ENCODE peak calls at places on chromosomes 4 and X, in nine cellular contexts. E is ovary, I is tibial nerve, T is A549, U is stomach, V is transverse colon, K is HepG2, M is SK-N-SH, P is K562. S is an unnamed sample.

GRCh38 chr4:27088491-27088890 is 227.8 kb downstream of the STIM2 start:
- DNase-seq in E (no peak), M (no peak), K (no peak), V (no peak), U (no peak), I (no peak), T (no peak), P (no peak), S (no peak)

GRCh38 chr4:183249854-183250253 is 70.2 kb downstream of the CLDN22 start:
- DNase-seq in I (no peak), K (peak; percentile 16), E (no peak), U (no peak), T (peak; percentile 11), P (peak; percentile 40), V (peak; percentile 19), M (peak; percentile 57), S (no peak)

GRCh38 chrX:153970398-153971123 is 1.1 kb downstream of the HCFC1 start:
- DNase-seq in P (peak; percentile 87), K (peak; percentile 29), I (peak; percentile 31), E (peak; percentile 73), M (peak; percentile 77), U (no peak), V (no peak), T (no peak), S (no peak)

GRCh38 chrX:7254144-7254543 is 106.2 kb upstream of the PUDP start:
- DNase-seq in I (no peak), K (no peak), T (no peak), E (no peak), P (no peak), M (no peak), V (no peak), U (no peak), S (no peak)

GRCh38 chr4:88335092-88335665 is 43.5 kb upstream of the HERC6 start:
- DNase-seq in P (peak; percentile 5), V (no peak), E (no peak), U (no peak), I (no peak), K (peak; percentile 67), T (no peak), M (no peak), S (peak; percentile 19)

GRCh38 chr4:73868206-73869129 is 725 bp upstream of the CXCL1 start:
- DNase-seq in K (no peak), T (peak; percentile 13), I (no peak), E (no peak), U (no peak), P (peak; percentile 39), V (no peak), M (no peak), S (no peak)

GRCh38 chr4:92825186-92825715 is 521.5 kb downstream of the GRID2 start:
- DNase-seq in E (no peak), P (no peak), U (no peak), V (no peak), K (no peak), T (no peak), I (no peak), M (no peak), S (no peak)

GRCh38 chrX:30141966-30142365 is 73.4 kb upstream of the MAGEB2 start:
- DNase-seq in E (no peak), V (no peak), P (peak; percentile 55), M (peak; percentile 37), U (no peak), I (no peak), T (peak; percentile 3), K (peak; percentile 27), S (no peak)

GRCh38 chr4:52192697-52193096 is 141.6 kb downstream of the SPATA18 start:
- DNase-seq in T (no peak), K (peak; percentile 34), U (no peak), V (no peak), M (no peak), P (no peak), I (no peak), E (no peak), S (no peak)

GRCh38 chrX:154404625-154405192 is 4.3 kb downstream of the DNASE1L1 start:
- DNase-seq in M (no peak), U (no peak), K (no peak), V (no peak), T (no peak), E (no peak), P (no peak), I (no peak), S (no peak)

GRCh38 chrX:18833071-18833731 is 125.8 kb downstream of the PPEF1 start:
- DNase-seq in V (no peak), E (peak; percentile 68), M (peak; percentile 59), P (no peak), T (no peak), I (peak; percentile 24), K (no peak), U (no peak), S (no peak)

GRCh38 chrX:37825225-37825842 is 22.0 kb downstream of the DYNLT3 start:
- DNase-seq in T (peak; percentile 10), U (peak; percentile 57), V (peak; percentile 58), K (peak; percentile 8), P (peak; percentile 51), E (peak; percentile 18), M (peak; percentile 12), I (peak; percentile 60), S (no peak)

GRCh38 chr4:171353535-171353934 is 459.7 kb upstream of the GALNTL6 start:
- DNase-seq in M (no peak), P (no peak), T (no peak), V (no peak), K (no peak), E (no peak), U (no peak), I (no peak), S (no peak)

GRCh38 chrX:24619647-24620046 is 27.5 kb downstream of the PCYT1B start:
- DNase-seq in E (peak; percentile 26), V (no peak), P (no peak), M (peak; percentile 14), K (peak; percentile 36), I (peak; percentile 4), U (no peak), T (no peak), S (no peak)

GRCh38 chrX:130170752-130171445 is 863 bp upstream of the RAB33A start:
- DNase-seq in I (no peak), U (peak; percentile 31), K (no peak), V (peak; percentile 42), E (peak; percentile 34), P (no peak), T (peak; percentile 70), M (peak; percentile 83), S (no peak)

GRCh38 chrX:108167211-108167872 is 75.8 kb downstream of the ATG4A start:
- DNase-seq in M (no peak), U (no peak), K (no peak), E (no peak), P (peak; percentile 11), V (no peak), I (no peak), T (peak; percentile 13), S (no peak)

GRCh38 chr4:40745585-40745984 is 4.2 kb upstream of the NSUN7 start:
- DNase-seq in I (no peak), E (no peak), P (no peak), M (no peak), K (no peak), U (no peak), V (no peak), T (no peak), S (no peak)

GRCh38 chr4:151105454-151106032 is 6.1 kb downstream of the RPS3A start:
- DNase-seq in I (no peak), M (no peak), E (no peak), T (no peak), V (no peak), P (peak; percentile 25), K (no peak), U (no peak), S (no peak)

GRCh38 chr4:10105920-10106319 is 10.7 kb downstream of the WDR1 start:
- DNase-seq in M (no peak), E (no peak), T (no peak), I (no peak), V (no peak), P (peak; percentile 25), K (no peak), U (no peak), S (no peak)
- H3K4me1 ChIP-seq in M (peaks cover 22% of the 10 kb centered on the region), E (peaks cover 43% of the 10 kb centered on the region), T (peaks cover 50% of the 10 kb centered on the region), I (peaks cover 100% of the 10 kb centered on the region), V (peaks cover 92% of the 10 kb centered on the region), P (peaks cover 27% of the 10 kb centered on the region), K (peaks cover 60% of the 10 kb centered on the region), U (peaks cover 84% of the 10 kb centered on the region), S (peaks cover 100% of the 10 kb centered on the region)

DNA sequence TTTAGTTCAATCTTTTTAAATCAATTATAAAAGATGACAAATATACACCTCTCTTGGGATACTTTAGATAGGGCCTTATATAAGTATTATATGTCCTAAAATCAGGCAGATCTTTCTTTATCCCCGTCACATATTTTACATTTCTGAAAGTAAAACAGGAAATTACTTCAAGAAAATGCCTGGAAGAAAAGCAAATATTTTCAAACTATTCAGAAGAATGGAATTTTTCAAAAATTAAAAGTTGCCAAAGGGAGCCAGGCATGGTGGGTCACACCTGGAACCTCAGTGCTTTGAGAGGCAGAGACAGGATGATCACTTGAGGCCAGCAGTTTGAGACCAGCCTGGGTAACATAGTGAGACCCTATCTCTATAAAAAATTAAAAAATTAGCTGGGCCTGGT is 34.4 kb downstream of the MGARP start:
- DNase-seq in T (no peak), U (no peak), I (no peak), E (no peak), V (no peak), M (no peak), K (no peak), P (no peak), S (no peak)
- TF ChIP-seq EP300 in T (no peak), U (no peak), I (no peak), E (no peak), V (no peak), M (peak; percentile 37), K (no peak), P (no peak), S (no peak)

DNA sequence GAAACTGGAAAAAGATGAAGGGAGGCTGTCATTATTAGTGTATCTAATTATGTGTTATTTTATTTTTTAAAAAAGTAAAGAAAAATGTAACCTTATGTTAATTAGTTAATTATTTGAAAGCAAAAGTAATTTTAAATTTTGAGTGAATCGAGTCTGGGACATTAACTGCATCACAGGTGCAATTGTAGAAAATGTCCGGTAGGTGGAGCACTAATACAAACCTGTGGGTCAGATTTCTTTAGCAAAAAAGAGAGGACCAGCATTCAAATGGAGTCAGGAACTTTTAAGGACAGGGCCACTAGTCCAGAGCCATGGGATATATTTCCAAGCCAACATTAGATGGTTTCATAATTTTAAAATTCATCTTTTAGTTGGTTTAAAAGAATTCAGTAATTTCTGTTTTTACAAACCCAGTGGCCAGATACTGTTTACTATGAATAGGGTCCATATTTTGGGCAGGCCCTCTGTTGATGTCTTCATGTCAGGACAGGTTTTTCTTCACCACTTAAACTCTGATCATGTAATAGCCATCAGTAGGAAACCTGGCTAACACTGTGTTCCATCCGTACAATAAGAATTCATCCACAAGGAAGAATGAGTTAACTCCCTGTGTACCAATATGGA is 27.2 kb downstream of the BST1 start:
- DNase-seq in E (no peak), V (no peak), P (peak; percentile 52), T (peak; percentile 27), M (peak; percentile 66), U (no peak), K (peak; percentile 45), I (peak; percentile 29), S (no peak)
- H3K27ac ChIP-seq in E (no peak overlapping the region), V (no peak overlapping the region), P (no peak overlapping the region), T (no peak overlapping the region), M (no peak overlapping the region), U (no peak overlapping the region), K (no peak overlapping the region), I (no peak overlapping the region), S (no peak overlapping the region)

GRCh38 chr4:7898385-7898784 is 41.3 kb downstream of the AFAP1 start:
- DNase-seq in T (no peak), U (no peak), P (no peak), M (no peak), K (no peak), E (no peak), I (no peak), V (no peak), S (no peak)
- H3K4me1 ChIP-seq in T (peaks cover 42% of the 10 kb centered on the region), U (no peaks in the 10 kb centered on the region), P (no peaks in the 10 kb centered on the region), M (peaks cover 74% of the 10 kb centered on the region), K (peaks cover 13% of the 10 kb centered on the region), E (peaks cover 8% of the 10 kb centered on the region), I (peaks cover 43% of the 10 kb centered on the region), V (peaks cover 15% of the 10 kb centered on the region), S (peaks cover 9% of the 10 kb centered on the region)

S was measured in esophagus muscularis mucosa.